ENCODE peak calls at places on chromosomes 13 and 19, in six cellular contexts. S is stomach, A is body of pancreas, P is A549, T is Peyer's patch, Z is spleen. U is an unnamed sample.

GRCh38 chr13:41356788-41357187 is 45.7 kb downstream of the NAA16 start:
- DNase-seq in S (no peak), A (no peak), P (no peak), T (no peak), Z (no peak), U (no peak)

GRCh38 chr13:107216046-107216715 is 648.2 kb upstream of the ARGLU1 start:
- DNase-seq in S (no peak), A (no peak), P (no peak), T (no peak), Z (no peak), U (no peak)

GRCh38 chr13:71751074-71751473 is 115.9 kb downstream of the DACH1 start:
- DNase-seq in S (no peak), A (no peak), P (no peak), T (no peak), Z (no peak), U (no peak)

GRCh38 chr13:94886191-94886590 is 173.8 kb upstream of the SOX21 start:
- DNase-seq in S (no peak), A (no peak), P (no peak), T (no peak), Z (no peak), U (no peak)

GRCh38 chr13:94329277-94329676 is 150.2 kb downstream of the DCT start:
- DNase-seq in S (no peak), A (no peak), P (no peak), T (no peak), Z (no peak), U (no peak)

GRCh38 chr13:99970761-99971575 is 599 bp downstream of the ZIC5 start:
- DNase-seq in S (no peak), A (no peak), P (no peak), T (peak; percentile 37), Z (no peak), U (no peak)

GRCh38 chr13:113951246-113951999 is 22.5 kb downstream of the C13orf46 start:
- DNase-seq in S (peak; percentile 92), A (peak; percentile 89), P (peak; percentile 61), T (peak; percentile 91), Z (peak; percentile 93), U (peak; percentile 20)

GRCh38 chr19:35253316-35254286 is 4.8 kb downstream of the LSR start:
- DNase-seq in S (no peak), A (no peak), P (no peak), T (peak; percentile 36), Z (peak; percentile 63), U (no peak)

GRCh38 chr13:28792992-28793391 is 27.1 kb upstream of the MTUS2 start:
- DNase-seq in S (no peak), A (no peak), P (no peak), T (no peak), Z (no peak), U (no peak)

GRCh38 chr19:10344780-10345179 is 5.4 kb upstream of the ICAM3 start:
- DNase-seq in S (no peak), A (no peak), P (no peak), T (no peak), Z (no peak), U (no peak)

DNA sequence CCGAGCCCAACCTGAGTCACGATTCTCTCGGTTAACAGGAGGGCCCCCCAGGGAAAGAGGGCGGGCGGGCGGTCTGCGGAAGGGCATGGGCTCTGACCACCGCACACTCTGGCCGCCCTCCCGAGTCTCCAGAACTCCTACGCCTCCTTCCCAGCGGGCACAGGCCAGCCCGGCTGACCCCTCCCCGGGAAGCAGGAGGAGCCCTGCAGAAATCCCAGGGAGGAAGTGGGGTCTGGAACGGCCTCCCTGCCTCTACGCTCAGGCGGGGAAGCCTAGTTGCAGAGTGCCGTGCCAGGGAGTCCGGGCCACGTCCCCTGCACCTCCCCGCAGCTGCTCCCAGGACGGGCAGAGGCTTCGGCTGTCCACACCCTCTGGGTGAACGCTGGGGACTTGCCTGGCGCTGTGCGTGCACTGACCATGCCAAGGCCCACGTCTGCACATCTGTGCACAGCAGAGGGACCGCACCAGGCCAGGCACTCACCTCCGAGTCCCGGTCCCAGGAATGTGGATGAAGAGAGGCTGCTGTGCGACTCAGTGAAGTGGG is 20.8 kb downstream of the TCF3 start:
- DNase-seq in S (no peak), A (no peak), P (no peak), T (no peak), Z (no peak), U (no peak)
- H3K27ac ChIP-seq in S (no peak overlapping the region), A (no peak overlapping the region), P (no peak overlapping the region), T (no peak overlapping the region), Z (no peak overlapping the region), U (no peak overlapping the region)

DNA sequence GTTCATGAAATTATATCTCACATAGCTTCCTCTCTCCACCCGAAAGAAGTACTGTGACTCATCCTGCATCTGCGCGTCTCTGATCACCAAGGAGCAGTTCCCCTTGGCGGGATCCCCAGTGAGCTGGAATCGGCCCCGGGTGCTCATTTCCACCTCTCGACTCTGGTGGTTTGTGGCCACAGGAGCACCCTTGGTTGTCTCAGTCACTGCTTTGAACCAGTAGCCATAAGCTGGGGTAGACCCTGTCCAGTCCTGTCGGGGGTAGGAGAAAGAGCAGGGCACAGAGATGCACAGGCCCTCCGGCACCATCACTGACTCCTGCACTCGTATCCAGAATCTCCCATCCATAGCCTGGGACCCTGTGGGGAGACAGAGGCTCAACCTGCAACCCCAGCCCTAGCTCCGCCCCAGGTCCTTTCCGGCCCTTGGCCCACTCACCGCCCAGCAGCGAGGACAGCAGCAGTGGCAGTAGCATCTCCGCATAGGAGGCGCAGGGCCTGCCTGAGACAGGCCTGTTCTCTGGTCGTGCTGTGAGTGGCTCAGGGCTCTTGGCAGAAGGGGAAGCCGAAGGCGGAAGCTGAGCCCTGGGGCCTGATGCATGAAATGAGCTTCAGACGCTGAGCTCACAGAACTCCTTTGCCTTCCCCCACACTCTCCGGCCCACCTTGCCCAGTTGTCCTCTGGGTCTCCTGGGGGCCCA is at the start of gene SIGLEC10:
- DNase-seq in S (peak; percentile 37), A (peak; percentile 12), P (no peak), T (peak; percentile 88), Z (peak; percentile 95), U (peak; percentile 38)
- TF ChIP-seq POLR2A in S (no peak), A (no peak), P (no peak), T (no peak), Z (no peak), U (no peak)

GRCh38 chr13:22076658-22077057 is 405.8 kb downstream of the FGF9 start:
- DNase-seq in S (no peak), A (no peak), P (no peak), T (no peak), Z (no peak), U (no peak)

GRCh38 chr13:22074403-22074802 is 403.5 kb downstream of the FGF9 start:
- DNase-seq in S (no peak), A (no peak), P (no peak), T (no peak), Z (no peak), U (no peak)

GRCh38 chr13:22079961-22080360 is 409.1 kb downstream of the FGF9 start:
- DNase-seq in S (no peak), A (no peak), P (no peak), T (no peak), Z (no peak), U (no peak)

GRCh38 chr13:22077764-22078163 is 406.9 kb downstream of the FGF9 start:
- DNase-seq in S (no peak), A (no peak), P (no peak), T (no peak), Z (no peak), U (no peak)

GRCh38 chr13:22077205-22077683 is 406.4 kb downstream of the FGF9 start:
- DNase-seq in S (no peak), A (no peak), P (no peak), T (no peak), Z (no peak), U (no peak)
- H3K27ac ChIP-seq in S (no peak overlapping the region), A (no peak overlapping the region), P (no peak overlapping the region), T (no peak overlapping the region), Z (no peak overlapping the region), U (no peak overlapping the region)

DNA sequence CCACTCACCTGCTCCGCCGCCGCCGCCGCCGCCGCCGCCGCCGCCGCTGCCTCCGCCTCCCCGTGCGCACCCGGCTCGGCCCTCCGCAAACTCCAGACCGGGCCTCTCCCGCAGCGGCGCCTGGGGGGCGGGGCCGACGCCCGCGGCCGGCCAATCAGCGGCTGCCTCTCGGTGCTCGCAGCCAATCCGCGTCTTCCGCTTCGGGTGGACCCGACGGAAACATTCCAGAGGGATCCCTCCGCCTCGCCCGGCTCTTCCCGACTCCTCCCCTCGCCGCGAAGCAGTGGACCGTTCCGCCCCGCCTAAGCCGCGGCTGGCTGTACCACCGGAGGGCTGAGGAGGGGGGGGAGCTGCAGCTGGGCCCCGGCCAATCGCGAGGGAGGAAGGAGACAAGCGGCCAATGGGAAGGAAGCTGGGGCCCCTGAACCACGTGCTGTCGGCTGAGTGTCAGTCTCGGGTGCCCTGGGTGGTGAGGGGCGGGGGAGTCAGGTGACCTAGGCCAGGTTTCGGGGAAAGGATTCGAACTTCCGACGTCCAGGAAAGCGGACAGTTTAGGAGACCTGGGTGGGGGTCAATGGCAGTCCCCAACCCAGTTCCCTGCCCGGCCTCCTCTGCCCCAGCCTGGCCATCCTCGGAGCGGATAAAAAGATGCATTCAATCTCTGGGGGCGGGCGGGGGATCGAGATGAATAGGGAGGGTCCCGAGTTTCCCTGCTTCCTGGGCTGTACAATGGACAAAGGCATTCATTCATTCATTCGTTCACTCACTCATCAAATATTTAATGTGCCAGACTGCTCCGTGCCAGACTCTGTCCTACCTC is at the start of gene GIPC1:
- DNase-seq in S (peak; percentile 96), A (peak; percentile 96), P (peak; percentile 96), T (peak; percentile 95), Z (peak; percentile 93), U (peak; percentile 42)
- TF ChIP-seq POLR2A in S (no peak), A (peak; percentile 34), P (no peak), T (no peak), Z (no peak), U (no peak)

GRCh38 chr19:2354670-2355069 is 5.4 kb upstream of the TMPRSS9 start:
- DNase-seq in S (no peak), A (no peak), P (no peak), T (no peak), Z (no peak), U (no peak)
- H3K27ac ChIP-seq in S (no peak overlapping the region), A (no peak overlapping the region), P (no peak overlapping the region), T (no peak overlapping the region), Z (no peak overlapping the region), U (no peak overlapping the region)

GRCh38 chr19:7916908-7917291 is 2.3 kb downstream of the TGFBR3L start:
- DNase-seq in S (no peak), A (no peak), P (no peak), T (no peak), Z (no peak), U (no peak)
- TF ChIP-seq POLR2A in S (no peak), A (no peak), P (no peak), T (no peak), Z (no peak), U (no peak)

GRCh38 chr19:40502647-40503046 is 35.8 kb downstream of the SPTBN4 start:
- DNase-seq in S (peak; percentile 55), A (peak; percentile 48), P (peak; percentile 58), T (peak; percentile 53), Z (no peak), U (no peak)
- H3K27ac ChIP-seq in S (no peak overlapping the region), A (no peak overlapping the region), P (no peak overlapping the region), T (no peak overlapping the region), Z (no peak overlapping the region), U (no peak overlapping the region)

GRCh38 chr19:4182082-4182926 is at the start of the genes ANKRD24 and SIRT6:
- DNase-seq in S (peak; percentile 97), A (peak; percentile 97), P (peak; percentile 94), T (peak; percentile 98), Z (peak; percentile 99), U (peak; percentile 66)
- TF ChIP-seq POLR2A in S (no peak), A (peak; percentile 37), P (peak; percentile 35), T (peak; percentile 73), Z (peak; percentile 22), U (peak; percentile 75)

GRCh38 chr19:2079865-2080301 is 16.2 kb downstream of the MOB3A start:
- DNase-seq in S (no peak), A (no peak), P (no peak), T (no peak), Z (no peak), U (no peak)
- H3K27ac ChIP-seq in S (peak overlapping the region; percentile 17), A (no peak overlapping the region), P (no peak overlapping the region), T (peak overlapping the region; percentile 57), Z (no peak overlapping the region), U (peak overlapping the region; percentile 35)

U was measured in esophagus squamous epithelium.